ENCODE peak calls at places on chromosomes 11 and 22, in five cellular contexts. P is gastrocnemius medialis, F is adrenal gland, B is tibial nerve, V is suprapubic skin. R is an unnamed sample.

GRCh38 chr22:31083923-31084810 is 3.0 kb downstream of the SMTN start:
- DNase-seq in V (no peak), P (no peak), F (peak; percentile 51), B (no peak), R (no peak)

GRCh38 chr22:43624144-43624998 is 187.7 kb downstream of the EFCAB6 start:
- DNase-seq in F (no peak), B (no peak), P (no peak), V (no peak), R (no peak)

GRCh38 chr11:130580372-130580771 is 131.9 kb downstream of the ADAMTS15 start:
- DNase-seq in V (no peak), P (no peak), F (no peak), B (no peak), R (no peak)

GRCh38 chr22:49202226-49202625 is 625.4 kb downstream of the BRD1 start:
- DNase-seq in P (no peak), B (no peak), F (peak; percentile 27), V (peak; percentile 61), R (peak; percentile 6)

GRCh38 chr11:113387605-113388211 is at the start of gene ANKK1:
- DNase-seq in V (peak; percentile 72), B (no peak), F (no peak), P (no peak), R (no peak)

GRCh38 chr22:39466228-39467006 is 9.6 kb downstream of the MGAT3 start:
- DNase-seq in V (no peak), B (no peak), F (no peak), P (no peak), R (no peak)

GRCh38 chr11:17635551-17635938 is 83.8 kb upstream of the MYOD1 start:
- DNase-seq in P (no peak), F (no peak), B (no peak), V (no peak), R (no peak)

GRCh38 chr11:120659076-120659475 is 147.5 kb downstream of the GRIK4 start:
- DNase-seq in B (no peak), P (no peak), F (no peak), V (no peak), R (no peak)

GRCh38 chr11:8019671-8020597 is 32.8 kb downstream of the EIF3F start:
- DNase-seq in B (no peak), F (peak; percentile 59), V (peak; percentile 69), P (no peak), R (peak; percentile 42)

GRCh38 chr11:64390558-64390957 is 31.6 kb downstream of the RPS6KA4 start:
- DNase-seq in B (no peak), F (no peak), P (no peak), V (no peak), R (no peak)

GRCh38 chr11:75921808-75922207 is 106.8 kb downstream of the UVRAG start:
- DNase-seq in V (no peak), B (no peak), P (no peak), F (no peak), R (no peak)

GRCh38 chr11:111361082-111361801 is 17.8 kb downstream of the POU2AF1 start:
- DNase-seq in V (no peak), P (no peak), B (no peak), F (no peak), R (no peak)

GRCh38 chr11:27277843-27278242 is 85.2 kb downstream of the CCDC34 start:
- DNase-seq in B (no peak), P (no peak), F (no peak), V (no peak), R (no peak)

GRCh38 chr11:14971865-14972580 is at the start of gene CALCA:
- DNase-seq in B (no peak), V (no peak), P (no peak), F (no peak), R (peak; percentile 61)

GRCh38 chr22:25833091-25833490 is 91.1 kb downstream of the MYO18B start:
- DNase-seq in B (no peak), V (no peak), F (no peak), P (no peak), R (no peak)

GRCh38 chr11:3134651-3135490 is 30.2 kb downstream of the OSBPL5 start:
- DNase-seq in V (peak; percentile 79), F (no peak), P (no peak), B (no peak), R (peak; percentile 49)

GRCh38 chr11:797300-798092 is 585 bp downstream of the SLC25A22 start:
- DNase-seq in V (no peak), P (no peak), F (peak; percentile 88), B (peak; percentile 66), R (peak; percentile 76)

GRCh38 chr11:36376315-36376887 is 80.3 kb downstream of the PRR5L start:
- DNase-seq in V (no peak), F (no peak), P (no peak), B (no peak), R (peak; percentile 59)

GRCh38 chr11:14446701-14447169 is 52.9 kb downstream of the COPB1 start:
- DNase-seq in V (no peak), P (no peak), B (no peak), F (no peak), R (no peak)

GRCh38 chr11:16154715-16155396 is 201.5 kb downstream of the SOX6 start:
- DNase-seq in F (no peak), V (no peak), P (no peak), B (no peak), R (no peak)

GRCh38 chr11:120168960-120169681 is 31.2 kb upstream of the TRIM29 start:
- DNase-seq in B (peak; percentile 45), P (no peak), F (peak; percentile 70), V (peak; percentile 81), R (peak; percentile 74)

GRCh38 chr11:37552284-37552683 is 954.2 kb upstream of the RAG2 start:
- DNase-seq in B (no peak), V (no peak), P (no peak), F (no peak), R (no peak)

GRCh38 chr11:121479355-121479754 is 26.6 kb upstream of the SORL1-AS1 start:
- DNase-seq in F (no peak), V (no peak), B (no peak), P (no peak), R (no peak)

GRCh38 chr22:48574776-48575566 is 1252.7 kb downstream of the BRD1 start:
- DNase-seq in P (no peak), B (no peak), V (no peak), F (no peak), R (no peak)

GRCh38 chr22:28052818-28053217 is 133.8 kb upstream of the PITPNB start:
- DNase-seq in V (no peak), P (no peak), B (no peak), F (no peak), R (no peak)

GRCh38 chr11:131328843-131329242 is 41.6 kb upstream of the NTM start:
- DNase-seq in P (no peak), V (no peak), B (no peak), F (no peak), R (no peak)

DNA sequence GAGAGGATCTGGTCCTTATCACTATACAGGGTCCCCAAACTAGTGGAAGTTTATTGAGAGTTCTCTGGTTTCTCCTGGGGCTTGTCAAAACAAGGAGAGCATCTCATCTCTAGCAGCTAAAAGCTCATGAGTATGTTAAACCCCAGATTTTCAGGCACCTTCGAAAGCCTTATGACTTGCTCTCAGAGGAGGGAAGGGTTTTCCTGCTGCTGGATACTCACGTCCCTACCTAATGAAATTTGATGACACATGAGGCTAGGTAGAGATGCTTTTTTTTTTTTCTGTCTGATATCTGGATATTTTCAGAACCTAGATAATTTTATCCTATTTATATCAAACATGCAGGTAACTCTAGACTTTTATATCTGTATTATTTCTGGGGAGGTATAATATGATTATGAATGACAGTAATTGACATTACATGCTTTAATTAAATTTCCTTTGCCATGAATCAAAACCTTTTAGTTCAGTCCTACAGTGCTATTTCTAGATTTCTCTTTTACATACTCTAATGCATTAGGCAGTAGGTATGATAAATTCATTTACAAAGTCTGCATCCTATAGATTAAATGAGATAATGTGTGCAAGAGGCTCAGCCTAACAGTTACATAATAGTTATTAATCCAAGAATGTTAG is 73.9 kb downstream of the PARVA start:
- DNase-seq in B (no peak), P (no peak), V (no peak), F (no peak), R (no peak)
- H3K27ac ChIP-seq in B (no peak overlapping the region), P (no peak overlapping the region), V (no peak overlapping the region), F (peak overlapping the region; percentile 45), R (no peak overlapping the region)

DNA sequence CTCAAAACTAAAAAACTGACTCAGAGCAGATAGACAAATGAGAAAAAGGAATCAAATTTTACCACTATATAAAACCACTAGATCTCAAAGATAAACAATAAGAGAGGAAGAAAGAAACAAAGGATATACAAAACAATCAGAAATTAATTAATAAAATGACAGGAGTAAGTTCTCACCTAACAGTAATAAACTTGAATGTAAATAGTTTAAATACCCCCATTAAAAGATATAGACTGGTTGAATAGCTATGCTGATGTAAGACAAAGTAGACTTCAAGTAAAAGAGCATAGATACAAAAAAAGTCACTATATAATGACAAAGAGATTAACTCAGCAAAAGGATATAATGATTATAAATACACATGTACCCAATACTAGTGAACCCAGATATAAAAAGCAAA is 72.3 kb upstream of the GNAZ start:
- DNase-seq in V (no peak), B (no peak), F (no peak), P (no peak), R (no peak)
- H3K27me3 ChIP-seq in V (no peaks in the 10 kb centered on the region), B (no peaks in the 10 kb centered on the region), F (no peaks in the 10 kb centered on the region), P (peaks cover 4% of the 10 kb centered on the region), R (no peaks in the 10 kb centered on the region)

DNA sequence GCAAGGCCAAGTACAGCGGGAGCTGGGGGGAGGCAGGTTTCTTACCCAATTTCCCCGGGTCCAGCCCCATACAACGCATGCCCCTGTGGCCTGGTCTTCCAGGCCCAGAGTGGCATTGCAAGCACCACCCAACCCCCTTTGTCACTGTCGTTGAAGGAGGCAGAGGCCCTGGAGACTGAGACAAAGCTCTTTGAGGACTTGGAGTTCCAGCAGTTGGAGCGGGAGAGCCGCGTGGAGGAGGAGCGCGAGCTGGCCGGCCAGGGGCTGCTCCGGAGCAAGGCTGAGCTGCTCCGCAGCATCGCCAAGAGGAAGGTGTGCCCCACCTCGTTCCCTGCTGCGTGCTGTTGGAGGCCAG is 27.8 kb downstream of the PHLDB1 start:
- DNase-seq in B (no peak), F (peak; percentile 75), V (no peak), P (no peak), R (no peak)
- TF ChIP-seq POLR2A in B (no peak), F (no peak), V (no peak), P (no peak), R (no peak)

GRCh38 chr11:6251120-6251733 is 8.4 kb upstream of the CCKBR start:
- DNase-seq in V (no peak), P (no peak), F (peak; percentile 92), B (peak; percentile 62), R (no peak)

GRCh38 chr11:6248248-6248647 is 9.4 kb downstream of the CNGA4 start:
- DNase-seq in P (no peak), B (no peak), V (no peak), F (no peak), R (no peak)

GRCh38 chr11:6249822-6250555 is 9.6 kb upstream of the CCKBR start:
- DNase-seq in V (no peak), P (no peak), B (no peak), F (peak; percentile 98), R (peak; percentile 76)

GRCh38 chr11:6253196-6253595 is 6.4 kb upstream of the CCKBR start:
- DNase-seq in V (no peak), P (no peak), B (no peak), F (no peak), R (no peak)

DNA sequence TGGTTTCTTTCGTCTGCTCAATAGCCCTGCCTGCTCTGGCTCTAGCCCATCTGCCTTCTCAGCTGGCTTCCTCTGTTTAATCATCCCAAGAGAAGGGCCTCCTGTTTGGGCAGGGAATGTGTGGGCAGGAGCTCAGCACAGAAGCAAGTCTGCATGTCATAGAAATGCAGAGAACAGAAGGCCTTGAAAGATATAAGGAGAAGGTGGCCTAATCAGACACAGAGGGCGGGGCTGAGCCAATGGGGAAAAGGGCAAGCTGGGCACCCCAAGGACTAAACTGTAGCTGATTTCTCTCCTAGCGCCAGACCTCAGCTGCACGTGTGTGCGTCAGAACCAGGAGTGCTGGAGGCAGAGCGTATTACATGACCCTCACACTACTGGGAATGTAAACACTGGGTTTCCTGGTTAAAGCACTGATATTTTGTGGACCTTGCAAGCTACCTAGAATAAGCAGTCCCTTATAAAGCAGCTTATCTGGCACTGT is 7.6 kb upstream of the CCKBR start:
- DNase-seq in F (peak; percentile 87), B (no peak), P (no peak), V (no peak), R (no peak)
- H3K27ac ChIP-seq in F (peak overlapping the region; percentile 86), B (peak overlapping the region; percentile 65), P (no peak overlapping the region), V (no peak overlapping the region), R (no peak overlapping the region)